ENCODE peak calls at places on chromosomes 13 and 19, in eight cellular contexts. L is IMR-90, K is tibial artery, J is body of pancreas, Y is AG04450, O is Peyer's patch, Z is neural progenitor cell, C is heart left ventricle. Q is an unnamed sample.

GRCh38 chr19:12675940-12676339 is 5.7 kb downstream of the DHPS start:
- DNase-seq in L (no peak), K (no peak), J (no peak), Y (no peak), O (no peak), Z (no peak), C (no peak), Q (no peak)

GRCh38 chr13:59442946-59443345 is 720.8 kb downstream of the DIAPH3 start:
- DNase-seq in L (peak; percentile 45), K (no peak), J (no peak), Y (no peak), O (no peak), Z (no peak), C (no peak), Q (no peak)

GRCh38 chr19:16778796-16779411 is 50.3 kb upstream of the SIN3B start:
- DNase-seq in L (peak; percentile 55), K (peak; percentile 24), J (peak; percentile 13), Y (peak; percentile 8), O (no peak), Z (peak; percentile 69), C (peak; percentile 20), Q (peak; percentile 44)

GRCh38 chr13:62388515-62388914 is 972.9 kb upstream of the PCDH20 start:
- DNase-seq in L (peak; percentile 16), K (no peak), J (no peak), Y (no peak), O (no peak), Z (no peak), C (no peak), Q (no peak)

GRCh38 chr19:5001547-5002131 is 32.7 kb downstream of the KDM4B start:
- DNase-seq in L (peak; percentile 71), K (no peak), J (no peak), Y (no peak), O (no peak), Z (peak; percentile 61), C (no peak), Q (no peak)

GRCh38 chr19:6721773-6722172 is 1.3 kb upstream of the C3 start:
- DNase-seq in L (no peak), K (no peak), J (no peak), Y (no peak), O (no peak), Z (no peak), C (no peak), Q (no peak)

GRCh38 chr19:19297759-19298158 is 22.6 kb downstream of the SUGP1 start:
- DNase-seq in L (no peak), K (no peak), J (no peak), Y (no peak), O (no peak), Z (no peak), C (no peak), Q (no peak)

GRCh38 chr19:18223860-18224524 is 2.2 kb downstream of the PDE4C start:
- DNase-seq in L (no peak), K (peak; percentile 25), J (peak; percentile 30), Y (no peak), O (peak; percentile 64), Z (peak; percentile 81), C (no peak), Q (no peak)

GRCh38 chr19:41166888-41167804 is 25.9 kb upstream of the CYP2S1 start:
- DNase-seq in L (no peak), K (no peak), J (peak; percentile 15), Y (no peak), O (peak; percentile 86), Z (no peak), C (no peak), Q (no peak)

GRCh38 chr13:80386592-80386991 is 45.7 kb upstream of the SPRY2 start:
- DNase-seq in L (no peak), K (no peak), J (peak; percentile 24), Y (no peak), O (no peak), Z (no peak), C (no peak), Q (no peak)

GRCh38 chr19:7210359-7210758 is 83.9 kb downstream of the INSR start:
- DNase-seq in L (no peak), K (no peak), J (no peak), Y (no peak), O (no peak), Z (no peak), C (no peak), Q (no peak)

GRCh38 chr13:83780201-83780600 is 102.1 kb downstream of the SLITRK1 start:
- DNase-seq in L (peak; percentile 15), K (no peak), J (no peak), Y (no peak), O (no peak), Z (peak; percentile 39), C (no peak), Q (no peak)

GRCh38 chr19:17194608-17195007 is 20.5 kb upstream of the USE1 start:
- DNase-seq in L (no peak), K (no peak), J (no peak), Y (no peak), O (peak; percentile 26), Z (no peak), C (no peak), Q (no peak)

GRCh38 chr19:55174425-55175116 is 5.5 kb downstream of the SYT5 start:
- DNase-seq in L (no peak), K (no peak), J (no peak), Y (no peak), O (no peak), Z (no peak), C (no peak), Q (no peak)
- H3K4me3 ChIP-seq in L (no peak overlapping the region), K (no peak overlapping the region), J (no peak overlapping the region), Y (no peak overlapping the region), O (no peak overlapping the region), Z (peak overlapping the region; percentile 64), C (no peak overlapping the region), Q (no peak overlapping the region)

GRCh38 chr13:66915596-66916185 is 314.4 kb downstream of the PCDH9 start:
- DNase-seq in L (peak; percentile 63), K (no peak), J (no peak), Y (no peak), O (no peak), Z (no peak), C (no peak), Q (no peak)

GRCh38 chr13:66911411-66911939 is 318.7 kb downstream of the PCDH9 start:
- DNase-seq in L (no peak), K (no peak), J (no peak), Y (no peak), O (no peak), Z (no peak), C (no peak), Q (no peak)

DNA sequence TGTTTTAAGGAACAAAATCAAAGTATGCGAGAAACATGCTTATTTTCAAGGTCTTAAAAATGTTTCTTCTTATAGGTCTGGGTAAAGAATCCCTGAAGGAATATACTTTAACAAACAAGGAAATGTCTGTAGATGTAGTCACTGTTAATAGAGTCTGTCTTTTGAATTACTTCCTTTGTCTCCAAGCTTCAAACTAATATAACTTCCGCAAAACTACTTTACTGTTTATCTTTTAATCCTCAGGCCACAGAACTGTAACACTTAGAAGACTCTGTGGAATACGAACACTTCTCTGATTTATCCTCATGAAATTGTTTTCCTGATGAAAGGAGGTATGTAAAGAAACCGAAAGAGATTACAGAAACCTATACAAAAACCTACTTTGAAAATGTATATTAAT is 316.0 kb downstream of the PCDH9 start:
- DNase-seq in L (peak; percentile 5), K (no peak), J (no peak), Y (no peak), O (no peak), Z (no peak), C (no peak), Q (no peak)
- TF ChIP-seq CTCF in L (no peak), K (no peak), J (no peak), Y (no peak), O (no peak), Z (no peak), C (no peak), Q (no peak)

GRCh38 chr13:51313619-51314018 is 25.9 kb upstream of the SERPINE3 start:
- DNase-seq in L (no peak), K (no peak), J (no peak), Y (no peak), O (no peak), Z (no peak), C (no peak), Q (no peak)

GRCh38 chr13:51317262-51317661 is 22.2 kb upstream of the SERPINE3 start:
- DNase-seq in L (peak; percentile 17), K (no peak), J (no peak), Y (no peak), O (no peak), Z (no peak), C (no peak), Q (no peak)

GRCh38 chr13:51318015-51318414 is 21.5 kb upstream of the SERPINE3 start:
- DNase-seq in L (no peak), K (no peak), J (no peak), Y (no peak), O (no peak), Z (no peak), C (no peak), Q (no peak)

GRCh38 chr13:51318876-51319275 is 20.6 kb upstream of the SERPINE3 start:
- DNase-seq in L (no peak), K (no peak), J (no peak), Y (no peak), O (no peak), Z (no peak), C (no peak), Q (no peak)

DNA sequence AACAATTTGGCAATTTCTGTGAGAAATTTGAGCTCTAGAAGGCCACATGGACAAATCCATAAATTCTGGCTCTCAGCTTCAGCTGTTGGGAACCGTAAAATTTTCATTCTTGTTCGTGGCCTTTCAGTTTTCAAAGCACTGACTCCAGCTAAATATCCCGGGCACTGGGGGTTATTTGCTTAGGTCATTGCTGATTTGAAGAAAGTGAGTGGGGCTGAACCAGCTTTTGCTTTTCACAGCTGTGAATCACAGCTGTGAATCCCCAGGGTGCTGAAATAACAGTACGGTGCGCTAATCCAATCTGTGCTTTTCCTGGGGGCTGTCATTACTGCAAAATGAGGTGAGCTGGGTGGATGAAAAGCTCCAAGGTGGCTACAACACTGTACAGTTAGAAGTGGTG is 23.8 kb upstream of the SERPINE3 start:
- DNase-seq in L (no peak), K (no peak), J (no peak), Y (no peak), O (no peak), Z (peak; percentile 20), C (no peak), Q (no peak)
- H3K27ac ChIP-seq in L (no peak overlapping the region), K (no peak overlapping the region), J (no peak overlapping the region), Y (no peak overlapping the region), O (no peak overlapping the region), Z (no peak overlapping the region), C (no peak overlapping the region), Q (no peak overlapping the region)

DNA sequence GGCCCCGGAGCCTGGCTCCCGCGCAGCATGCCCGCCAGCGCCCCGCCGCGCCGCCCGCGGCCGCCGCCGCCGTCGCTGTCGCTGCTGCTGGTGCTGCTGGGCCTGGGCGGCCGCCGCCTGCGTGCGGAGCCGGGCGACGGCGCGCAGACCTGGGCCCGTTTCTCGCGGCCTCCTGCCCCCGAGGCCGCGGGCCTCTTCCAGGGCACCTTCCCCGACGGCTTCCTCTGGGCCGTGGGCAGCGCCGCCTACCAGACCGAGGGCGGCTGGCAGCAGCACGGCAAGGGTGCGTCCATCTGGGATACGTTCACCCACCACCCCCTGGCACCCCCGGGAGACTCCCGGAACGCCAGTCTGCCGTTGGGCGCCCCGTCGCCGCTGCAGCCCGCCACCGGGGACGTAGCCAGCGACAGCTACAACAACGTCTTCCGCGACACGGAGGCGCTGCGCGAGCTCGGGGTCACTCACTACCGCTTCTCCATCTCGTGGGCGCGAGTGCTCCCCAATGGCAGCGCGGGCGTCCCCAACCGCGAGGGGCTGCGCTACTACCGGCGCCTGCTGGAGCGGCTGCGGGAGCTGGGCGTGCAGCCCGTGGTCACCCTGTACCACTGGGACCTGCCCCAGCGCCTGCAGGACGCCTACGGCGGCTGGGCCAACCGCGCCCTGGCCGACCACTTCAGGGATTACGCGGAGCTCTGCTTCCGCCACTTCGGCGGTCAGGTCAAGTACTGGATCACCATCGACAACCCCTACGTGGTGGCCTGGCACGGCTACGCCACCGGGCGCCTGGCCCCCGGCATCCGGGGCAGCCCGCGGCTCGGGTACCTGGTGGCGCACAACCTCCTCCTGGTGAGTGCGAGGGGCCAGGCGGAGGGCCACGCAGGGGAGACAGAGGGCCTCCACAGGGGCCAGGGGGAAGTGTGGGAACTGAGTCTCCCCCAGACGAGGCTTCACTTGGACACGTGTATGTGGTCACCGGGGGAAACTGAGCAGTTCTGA is at the start of gene KL:
- DNase-seq in L (no peak), K (peak; percentile 29), J (peak; percentile 17), Y (no peak), O (peak; percentile 65), Z (peak; percentile 53), C (peak; percentile 37), Q (peak; percentile 59)
- H3K4me3 ChIP-seq in L (peak within 1 kb of the TSS; percentile 23), K (peak within 1 kb of the TSS; percentile 57), J (no peak within 1 kb of the TSS), Y (no peak within 1 kb of the TSS), O (peak within 1 kb of the TSS; percentile 79), Z (peak within 1 kb of the TSS; percentile 46), C (peak within 1 kb of the TSS; percentile 56), Q (peak within 1 kb of the TSS; percentile 51)

Q was measured in lung.